ENCODE peak calls at places on chromosomes 4 and X, in seven cellular contexts. N is MM.1S, O is hepatocyte, B is GM23248, P is GM23338, S is HCT116, E is PC-9. Q is an unnamed sample. For H3K9me2, the result is how much of the 10 kb centered on the place peaks cover.

GRCh38 chrX:129655547-129656248 is 942 bp upstream of the APLN start:
- DNase-seq in N (peak), O (no peak), B (no peak), P (peak), S (no peak), E (no peak), Q (peak)

GRCh38 chr4:6360385-6360784 is 90.7 kb downstream of the WFS1 start:
- DNase-seq in N (no peak), O (no peak), B (peak), P (peak), S (no peak), E (no peak), Q (no peak)

GRCh38 chr4:82050806-82051205 is 323.0 kb downstream of the HNRNPD start:
- DNase-seq in N (no peak), O (no peak), B (peak), P (no peak), S (no peak), E (no peak), Q (no peak)

GRCh38 chrX:132622130-132622529 is 133.3 kb upstream of the MBNL3 start:
- DNase-seq in N (no peak), O (peak), B (peak), P (no peak), S (peak), E (peak), Q (peak)

GRCh38 chrX:135512508-135513139 is 7.8 kb upstream of the INTS6L start:
- DNase-seq in N (peak), O (no peak), B (no peak), P (no peak), S (no peak), E (no peak), Q (no peak)

GRCh38 chr4:147583876-147584275 is 33.3 kb upstream of the TMEM184C start:
- DNase-seq in N (no peak), O (no peak), B (no peak), P (no peak), S (no peak), E (no peak), Q (no peak)

GRCh38 chr4:165709973-165710526 is 163.0 kb upstream of the TLL1 start:
- DNase-seq in N (no peak), O (peak), B (no peak), P (peak), S (no peak), E (peak), Q (peak)

GRCh38 chr4:44447563-44448504 is 775 bp downstream of the KCTD8 start:
- DNase-seq in N (peak), O (peak), B (peak), P (peak), S (no peak), E (no peak), Q (peak)

GRCh38 chrX:57528670-57529255 is 63.0 kb upstream of the ZXDB start:
- DNase-seq in N (peak), O (peak), B (peak), P (peak), S (no peak), E (no peak), Q (peak)

GRCh38 chrX:20965270-20966044 is 408.8 kb upstream of the CNKSR2 start:
- DNase-seq in N (no peak), O (no peak), B (no peak), P (peak), S (no peak), E (no peak), Q (peak)

GRCh38 chrX:115233497-115234219 is at the start of gene LRCH2:
- DNase-seq in N (no peak), O (peak), B (peak), P (peak), S (no peak), E (no peak), Q (no peak)

DNA sequence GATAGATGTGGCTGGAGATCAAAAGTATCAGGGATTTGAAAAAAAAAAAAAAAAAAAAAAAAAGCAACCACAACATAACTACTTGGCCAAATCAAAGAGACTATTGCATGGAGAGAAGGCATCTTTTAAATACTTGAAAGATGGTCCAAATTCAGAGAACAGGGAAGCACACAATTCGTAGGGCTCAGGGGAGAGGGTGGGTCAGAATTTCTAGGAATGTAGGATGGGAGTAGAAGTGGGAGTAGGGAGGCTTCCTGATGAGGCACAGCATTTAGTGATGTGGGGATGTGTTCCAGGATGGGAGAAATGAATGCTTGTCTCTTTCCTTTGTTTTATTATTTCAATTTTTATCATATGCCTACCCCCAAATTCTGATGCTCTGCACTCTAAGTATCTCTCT is 36.3 kb downstream of the RTL3 start:
- DNase-seq in N (no peak), O (no peak), B (no peak), P (no peak), S (no peak), E (no peak), Q (no peak)
- H3K9me2 ChIP-seq in N (under half), O (under half), B (under half), P (under half), S (under half), E (under half), Q (under half)

DNA sequence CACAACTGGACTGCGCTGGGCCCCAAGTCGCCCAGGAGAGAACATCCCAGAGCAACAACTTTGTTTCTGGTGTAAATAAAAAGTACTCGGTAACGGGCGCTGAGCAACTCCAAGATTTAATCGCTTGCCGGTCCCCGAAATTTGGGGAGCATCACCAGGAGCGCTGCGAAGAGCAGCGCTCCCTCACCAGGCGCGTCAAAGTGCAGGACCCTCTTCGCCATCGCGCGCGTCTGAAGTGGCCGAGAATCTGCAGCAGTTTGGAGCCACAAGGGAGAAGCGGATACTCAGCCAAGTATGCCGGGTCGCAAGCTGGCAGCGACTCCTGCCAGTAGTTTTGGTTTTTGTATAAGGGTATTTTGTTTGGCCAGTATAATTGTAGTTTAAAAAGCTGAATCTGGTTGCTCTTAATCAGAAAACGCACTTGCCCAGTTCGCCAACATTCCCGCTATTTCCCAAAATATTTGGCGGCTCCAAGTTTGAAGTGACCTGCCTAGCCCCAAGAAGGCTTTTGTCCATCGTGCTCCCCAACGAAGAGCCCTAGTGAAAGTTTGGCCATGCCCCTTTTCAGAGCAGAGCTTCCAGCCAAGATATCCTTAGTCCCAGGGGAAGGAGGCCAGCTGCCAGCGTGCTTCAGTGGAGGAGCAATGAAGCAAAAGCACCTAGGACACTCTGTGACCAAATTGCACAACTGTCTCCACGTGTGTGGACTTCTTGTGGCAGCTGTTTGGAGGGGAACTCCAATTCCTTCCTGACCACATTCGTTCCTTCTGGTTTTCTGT is 557 bp upstream of the KDR start:
- DNase-seq in N (no peak), O (no peak), B (peak), P (peak), S (no peak), E (no peak), Q (no peak)
- TF ChIP-seq EZH2 in N (no peak), O (peak), B (no peak), P (no peak), S (no peak), E (no peak), Q (no peak)

GRCh38 chr4:102439835-102440234 is 61.3 kb upstream of the NFKB1 start:
- DNase-seq in N (no peak), O (peak), B (peak), P (no peak), S (no peak), E (no peak), Q (peak)
- H2AFZ ChIP-seq in N (no peak), O (no peak), B (peak), P (no peak), S (no peak), E (no peak), Q (peak)

DNA sequence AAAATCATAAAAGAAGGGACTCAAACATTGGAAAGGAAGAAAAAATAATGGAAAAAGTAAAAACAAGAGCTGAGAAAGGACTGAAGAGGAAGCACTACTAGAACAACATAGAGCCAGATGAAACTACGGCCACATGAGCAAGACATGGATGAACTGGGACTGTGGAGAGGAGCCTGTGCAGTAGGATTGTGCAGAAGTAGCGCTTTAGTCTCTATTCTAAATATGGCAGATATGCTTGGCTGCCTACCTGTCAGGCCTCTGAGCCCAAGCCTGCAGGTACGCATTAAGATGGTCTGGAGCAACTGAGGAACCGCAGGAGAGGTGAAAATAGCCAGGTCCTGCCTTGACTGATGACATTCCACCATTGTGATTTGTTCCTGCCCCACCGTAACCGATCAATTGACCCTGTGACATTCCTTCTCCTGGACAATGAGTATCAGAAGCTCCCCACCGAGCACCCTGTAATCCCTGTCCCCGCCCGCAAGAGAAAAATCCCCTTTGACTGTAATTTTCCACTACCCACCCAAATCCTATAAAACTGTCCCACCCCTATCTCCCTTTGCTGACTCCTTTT is 154.3 kb downstream of the CAMK2D start:
- DNase-seq in N (no peak), O (no peak), B (no peak), P (no peak), S (no peak), E (no peak), Q (no peak)
- H3K9me2 ChIP-seq in N (under half), O (under half), B (under half), P (under half), S (under half), E (under half), Q (under half)

GRCh38 chr4:2416564-2417195 is 1.8 kb downstream of the ZFYVE28 start:
- DNase-seq in N (no peak), O (no peak), B (peak), P (peak), S (no peak), E (no peak), Q (no peak)
- TF ChIP-seq EZH2 in N (no peak), O (peak), B (no peak), P (peak), S (no peak), E (no peak), Q (no peak)

GRCh38 chrX:71181910-71182799 is 37.5 kb downstream of the NLGN3 start:
- DNase-seq in N (peak), O (peak), B (peak), P (peak), S (peak), E (peak), Q (peak)

GRCh38 chrX:71183341-71183740 is 38.7 kb downstream of the NLGN3 start:
- DNase-seq in N (no peak), O (no peak), B (no peak), P (peak), S (no peak), E (no peak), Q (no peak)

GRCh38 chrX:71184803-71185495 is 38.1 kb upstream of the GJB1 start:
- DNase-seq in N (no peak), O (no peak), B (no peak), P (no peak), S (no peak), E (peak), Q (peak)

GRCh38 chrX:71181558-71181909 is 36.9 kb downstream of the NLGN3 start:
- DNase-seq in N (peak), O (no peak), B (peak), P (no peak), S (no peak), E (no peak), Q (no peak)

DNA sequence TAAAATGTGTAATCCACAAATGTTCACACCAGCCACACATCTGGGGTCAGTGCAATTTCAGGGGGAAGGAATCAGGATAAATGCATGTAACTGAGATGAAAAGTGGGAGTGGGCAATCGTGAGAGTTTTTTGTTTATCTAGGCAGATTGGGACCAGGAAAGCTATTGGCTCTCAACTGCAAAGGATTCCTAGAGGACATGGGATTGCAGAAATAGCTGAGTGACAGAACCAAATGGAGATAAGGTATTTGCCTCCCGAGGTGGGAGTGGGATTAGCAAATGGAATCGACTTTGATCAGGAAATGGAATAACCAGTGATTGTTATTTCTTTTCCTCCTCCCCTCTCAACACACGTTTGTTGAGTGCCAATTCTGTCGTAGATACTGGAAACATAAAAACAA is 38.9 kb upstream of the GJB1 start:
- DNase-seq in N (no peak), O (no peak), B (no peak), P (no peak), S (no peak), E (no peak), Q (no peak)
- H2AFZ ChIP-seq in N (no peak), O (no peak), B (no peak), P (no peak), S (no peak), E (no peak), Q (no peak)

GRCh38 chr4:40622913-40623312 is 6.8 kb downstream of the RBM47 start:
- DNase-seq in N (no peak), O (no peak), B (no peak), P (no peak), S (no peak), E (peak), Q (peak)

GRCh38 chr4:40619600-40619999 is 10.1 kb downstream of the RBM47 start:
- DNase-seq in N (no peak), O (no peak), B (no peak), P (no peak), S (no peak), E (no peak), Q (no peak)

GRCh38 chr4:40623707-40624106 is 6.0 kb downstream of the RBM47 start:
- DNase-seq in N (no peak), O (no peak), B (no peak), P (no peak), S (no peak), E (no peak), Q (no peak)

GRCh38 chr4:40621592-40622512 is 7.8 kb downstream of the RBM47 start:
- DNase-seq in N (peak), O (peak), B (peak), P (peak), S (peak), E (peak), Q (peak)

DNA sequence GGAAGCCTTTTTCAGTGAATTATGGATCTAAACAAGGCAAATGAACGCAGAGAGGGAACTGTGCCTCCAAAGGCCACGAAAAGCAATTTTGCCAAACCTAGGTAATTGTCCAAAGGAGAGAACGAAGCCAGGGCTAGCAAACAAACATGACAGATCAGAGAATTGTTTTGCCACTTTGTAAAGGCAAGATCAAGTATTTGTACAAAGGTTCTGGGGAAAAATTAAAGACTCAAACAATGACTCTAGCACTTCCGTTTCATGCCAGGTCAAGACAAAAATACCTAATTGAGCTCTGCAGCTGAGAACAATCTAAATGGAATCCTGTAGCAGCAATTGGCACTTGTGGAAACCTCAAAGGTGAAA is 8.5 kb downstream of the RBM47 start:
- DNase-seq in N (peak), O (no peak), B (no peak), P (no peak), S (no peak), E (peak), Q (no peak)
- H3K9me2 ChIP-seq in N (under half), O (under half), B (under half), P (under half), S (under half), E (under half), Q (under half)

Q was measured in PC-3.